ENCODE peak calls at places on chromosomes 2 and 18, in four cellular contexts. N, D, U and P are unnamed samples. For H3K4me1, the result is how much of the 10 kb centered on the place peaks cover.

GRCh38 chr2:215466097-215466909 is 30.4 kb upstream of the FN1 start:
- DNase-seq in N (no peak), D (no peak), U (no peak), P (no peak)

GRCh38 chr18:52869942-52870907 is 530.2 kb downstream of the DCC start:
- DNase-seq in N (no peak), D (no peak), U (no peak), P (no peak)

GRCh38 chr2:70417011-70417410 is 115.1 kb upstream of the FAM136A start:
- DNase-seq in N (no peak), D (no peak), U (no peak), P (no peak)

GRCh38 chr2:207901401-207901800 is 123.9 kb downstream of the PLEKHM3 start:
- DNase-seq in N (peak), D (no peak), U (no peak), P (no peak)

GRCh38 chr2:197134206-197134605 is 176.4 kb downstream of the ANKRD44 start:
- DNase-seq in N (no peak), D (no peak), U (no peak), P (no peak)

GRCh38 chr2:66665124-66665984 is 230.4 kb downstream of the MEIS1 start:
- DNase-seq in N (no peak), D (no peak), U (no peak), P (no peak)

GRCh38 chr2:195830968-195831810 is 174.2 kb downstream of the SLC39A10 start:
- DNase-seq in N (no peak), D (no peak), U (no peak), P (no peak)

GRCh38 chr2:67880291-67880761 is 182.5 kb downstream of the C1D start:
- DNase-seq in N (no peak), D (no peak), U (no peak), P (no peak)

GRCh38 chr2:33153008-33153407 is 206.3 kb downstream of the LTBP1 start:
- DNase-seq in N (no peak), D (no peak), U (no peak), P (no peak)

GRCh38 chr2:30956995-30957394 is 149.7 kb upstream of the CAPN13 start:
- DNase-seq in N (no peak), D (no peak), U (no peak), P (no peak)

GRCh38 chr2:121489284-121489683 is 41.4 kb upstream of the RNU4ATAC start:
- DNase-seq in N (peak), D (no peak), U (no peak), P (no peak)

GRCh38 chr2:121483021-121483420 is 47.7 kb upstream of the RNU4ATAC start:
- DNase-seq in N (no peak), D (no peak), U (no peak), P (no peak)

GRCh38 chr2:121489944-121490585 is 40.6 kb upstream of the RNU4ATAC start:
- DNase-seq in N (no peak), D (no peak), U (no peak), P (no peak)

GRCh38 chr2:121485039-121485438 is 45.6 kb upstream of the RNU4ATAC start:
- DNase-seq in N (no peak), D (no peak), U (no peak), P (no peak)

GRCh38 chr2:121486191-121486590 is 44.5 kb upstream of the RNU4ATAC start:
- DNase-seq in N (no peak), D (no peak), U (no peak), P (no peak)
- H3K4me1 ChIP-seq in N (under half), D (under half), U (half or more), P (under half)

GRCh38 chr2:113084249-113085000 is 16.7 kb downstream of the IL1F10 start:
- DNase-seq in N (no peak), D (no peak), U (no peak), P (no peak)
- TF ChIP-seq CTCF in N (peak), D (no peak), U (peak), P (peak)

DNA sequence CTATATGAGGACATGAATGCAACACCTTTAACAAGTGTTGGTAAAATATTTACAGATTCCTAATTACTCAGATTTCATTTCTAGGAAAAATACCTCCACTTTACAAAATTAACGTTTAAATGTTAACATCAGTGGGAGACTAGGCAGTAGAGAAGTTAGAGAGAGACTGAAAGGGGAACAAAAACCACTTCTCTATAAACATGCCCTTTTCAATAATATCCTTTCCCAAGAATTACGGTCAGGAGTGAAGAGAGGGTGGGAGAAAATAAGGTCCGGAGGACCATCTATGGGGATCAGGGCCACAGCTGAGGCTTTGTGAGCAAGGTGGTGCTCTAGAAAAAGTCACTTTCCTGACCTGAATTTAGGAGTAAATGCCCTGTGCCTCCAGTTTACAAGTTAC is 65.3 kb upstream of the WIPF1 start:
- DNase-seq in N (no peak), D (no peak), U (no peak), P (no peak)
- H3K27ac ChIP-seq in N (no peak), D (no peak), U (peak), P (peak)

DNA sequence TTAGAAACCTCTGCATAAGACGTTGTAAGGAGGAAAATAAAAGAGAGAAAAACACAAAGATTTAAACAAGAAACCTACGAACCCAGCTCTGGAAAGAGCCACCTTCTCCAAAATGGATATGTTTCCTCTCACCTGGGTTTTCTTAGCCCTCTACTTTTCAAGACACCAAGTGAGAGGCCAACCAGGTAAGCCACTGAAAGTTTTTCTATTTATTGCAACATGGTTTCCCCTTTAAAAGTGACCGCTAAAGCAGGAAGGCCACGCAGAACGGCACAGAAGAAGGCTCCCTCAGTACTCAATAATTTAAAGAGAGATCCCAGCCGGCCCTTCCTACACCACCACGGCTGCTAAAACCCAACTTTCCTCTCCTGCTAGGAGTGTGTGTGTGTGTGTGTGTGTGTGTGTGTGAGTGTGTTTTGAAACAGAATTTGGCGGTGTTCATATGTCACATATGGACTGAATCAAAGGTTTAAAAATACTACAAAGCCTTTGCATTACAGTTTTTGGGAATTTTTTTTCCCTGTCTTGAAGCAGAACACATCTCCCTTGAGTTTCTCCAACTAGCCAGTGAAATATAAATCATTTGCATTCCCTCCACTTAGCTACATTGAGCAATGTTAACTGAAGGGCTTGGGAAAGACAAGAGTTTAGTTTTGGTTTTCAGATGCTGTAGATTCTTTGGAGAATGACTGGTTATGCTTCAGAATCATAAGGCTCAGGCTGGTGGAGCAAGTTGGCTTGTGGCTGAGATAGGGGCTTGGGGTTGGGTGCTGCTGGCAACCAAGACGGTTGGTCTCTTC is 1.1 kb downstream of the NRP2 start:
- DNase-seq in N (no peak), D (no peak), U (no peak), P (no peak)
- H3K4me1 ChIP-seq in N (under half), D (under half), U (half or more), P (half or more)

GRCh38 chr2:121316986-121317385 is 32.0 kb upstream of the TFCP2L1 start:
- DNase-seq in N (no peak), D (no peak), U (no peak), P (no peak)
- TF ChIP-seq CTCF in N (no peak), D (no peak), U (no peak), P (no peak)

GRCh38 chr2:95039410-95039809 is 13.9 kb downstream of the MAL start:
- DNase-seq in N (no peak), D (no peak), U (no peak), P (no peak)

GRCh38 chr2:95041060-95041823 is 15.7 kb downstream of the MAL start:
- DNase-seq in N (no peak), D (no peak), U (no peak), P (no peak)

GRCh38 chr2:95039978-95040377 is 14.5 kb downstream of the MAL start:
- DNase-seq in N (no peak), D (no peak), U (no peak), P (no peak)

GRCh38 chr2:95041824-95042442 is 16.4 kb downstream of the MAL start:
- DNase-seq in N (no peak), D (no peak), U (no peak), P (no peak)

DNA sequence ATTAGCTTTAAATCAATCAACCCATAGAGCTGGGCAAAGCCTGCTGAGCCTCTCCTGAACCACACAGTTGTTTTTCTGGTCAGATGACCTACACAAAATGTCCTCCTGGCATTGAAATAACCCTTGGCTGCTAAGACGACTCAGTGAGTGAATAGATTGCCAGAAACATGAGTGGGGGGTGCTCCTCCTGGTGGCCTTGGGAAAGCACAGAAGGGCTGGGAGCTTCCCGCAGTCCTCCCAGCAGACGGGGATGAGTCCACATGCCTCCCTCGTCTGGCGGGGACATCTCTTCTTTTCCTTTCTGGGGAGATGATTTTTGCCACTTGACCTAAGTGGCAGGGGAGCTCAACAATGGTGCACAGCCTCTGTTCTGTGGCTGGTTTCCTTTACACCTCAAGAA is 15.0 kb downstream of the MAL start:
- DNase-seq in N (no peak), D (no peak), U (no peak), P (no peak)
- H3K27ac ChIP-seq in N (peak), D (no peak), U (no peak), P (no peak)